ENCODE peak calls at places on chromosomes 2 and 18, in four cellular contexts. U, V, F and I are unnamed samples.

GRCh38 chr18:45026162-45026561 is 345.5 kb downstream of the SETBP1 start:
- DNase-seq in F (no peak), V (no peak), U (no peak), I (no peak)

GRCh38 chr2:205984381-205984780 is 101.6 kb downstream of the INO80D start:
- DNase-seq in F (peak; percentile 48), V (no peak), U (no peak), I (no peak)

GRCh38 chr2:55033921-55034320 is 16.3 kb downstream of the RTN4 start:
- DNase-seq in F (no peak), U (no peak), V (no peak), I (no peak)

GRCh38 chr2:220574038-220574437 is 946.6 kb downstream of the SLC4A3 start:
- DNase-seq in F (no peak), V (no peak), U (no peak), I (no peak)

GRCh38 chr2:174971868-174972781 is 33.1 kb downstream of the CHN1 start:
- DNase-seq in U (no peak), F (no peak), V (no peak), I (peak; percentile 76)

GRCh38 chr2:7356909-7357584 is 439.8 kb downstream of the RNF144A start:
- DNase-seq in U (peak; percentile 83), F (no peak), V (no peak), I (no peak)

GRCh38 chr2:32002406-32002805 is 8.4 kb downstream of the MEMO1 start:
- DNase-seq in F (no peak), U (no peak), V (no peak), I (no peak)

GRCh38 chr2:130884503-130884902 is 47.8 kb downstream of the ARHGEF4 start:
- DNase-seq in V (no peak), U (no peak), F (no peak), I (no peak)

GRCh38 chr2:225233234-225233633 is 166.3 kb upstream of the NYAP2 start:
- DNase-seq in V (peak; percentile 3), U (no peak), F (no peak), I (no peak)
- TF ChIP-seq MAX in V (no peak), U (no peak), F (no peak), I (no peak)

DNA sequence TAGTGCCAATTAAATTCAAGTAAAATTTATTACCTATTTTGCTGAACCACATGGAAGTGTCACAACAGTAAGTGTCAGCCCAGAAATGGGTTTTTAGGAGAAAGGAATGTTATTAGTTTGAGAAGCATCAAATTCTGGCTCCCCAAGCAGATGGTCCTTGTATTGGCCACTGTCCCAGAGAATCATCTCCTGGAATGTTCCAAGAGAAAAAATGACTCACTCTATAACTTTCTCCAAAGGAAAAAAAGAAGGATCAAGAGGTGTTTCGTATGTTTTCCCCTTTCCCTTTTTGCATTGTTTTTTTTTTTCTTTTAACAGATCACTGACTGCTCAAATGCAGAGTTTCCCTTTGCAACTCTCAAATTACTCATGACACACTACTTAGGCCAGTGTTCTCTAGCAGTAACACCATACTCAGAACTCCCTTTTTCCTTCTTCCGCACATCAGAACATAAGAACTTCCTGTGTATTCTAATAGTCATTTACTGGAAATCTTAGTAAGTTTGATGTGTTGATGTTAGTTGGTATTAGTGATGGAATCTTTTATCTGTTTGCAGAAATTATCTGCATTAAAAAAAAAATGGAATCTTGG is 390.3 kb downstream of the GPD2 start:
- DNase-seq in U (no peak), V (no peak), F (no peak), I (no peak)
- TF ChIP-seq BHLHE40 in U (no peak), V (no peak), F (no peak), I (no peak)

DNA sequence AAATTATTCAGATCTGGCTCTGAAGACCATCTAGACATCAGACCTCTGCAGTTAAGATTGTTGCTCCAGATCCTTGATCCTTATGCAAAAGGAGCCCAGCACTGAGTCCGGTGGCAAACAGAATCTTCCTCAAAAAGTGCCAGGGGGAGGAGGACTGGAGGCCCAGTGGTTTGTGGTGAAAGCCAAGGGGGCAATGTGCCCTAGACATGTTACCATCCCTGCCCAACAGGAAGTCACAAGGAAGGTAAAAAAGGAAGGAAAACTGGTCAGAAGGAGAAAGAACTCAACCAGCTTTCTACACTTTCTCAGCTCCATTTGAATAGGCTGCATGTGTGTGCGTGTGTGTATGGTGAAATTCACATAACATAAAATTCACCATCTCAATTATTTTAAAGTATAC is 25.0 kb upstream of the KDM3A start:
- DNase-seq in V (no peak), F (no peak), U (no peak), I (no peak)
- TF ChIP-seq MAX in V (no peak), F (no peak), U (no peak), I (no peak)

GRCh38 chr18:10416020-10416419 is 38.4 kb upstream of the APCDD1 start:
- DNase-seq in F (no peak), U (no peak), V (no peak), I (no peak)
- TF ChIP-seq BHLHE40 in F (no peak), U (no peak), V (no peak), I (no peak)

GRCh38 chr2:46267616-46268015 is 29.6 kb upstream of the EPAS1 start:
- DNase-seq in V (no peak), U (no peak), F (no peak), I (no peak)

GRCh38 chr2:46266134-46266533 is 31.1 kb upstream of the EPAS1 start:
- DNase-seq in F (no peak), U (no peak), V (no peak), I (no peak)

GRCh38 chr2:46269545-46270273 is 27.5 kb upstream of the EPAS1 start:
- DNase-seq in U (no peak), F (no peak), V (peak; percentile 47), I (no peak)

GRCh38 chr2:46268986-46269385 is 28.2 kb upstream of the EPAS1 start:
- DNase-seq in U (no peak), V (no peak), F (no peak), I (no peak)

DNA sequence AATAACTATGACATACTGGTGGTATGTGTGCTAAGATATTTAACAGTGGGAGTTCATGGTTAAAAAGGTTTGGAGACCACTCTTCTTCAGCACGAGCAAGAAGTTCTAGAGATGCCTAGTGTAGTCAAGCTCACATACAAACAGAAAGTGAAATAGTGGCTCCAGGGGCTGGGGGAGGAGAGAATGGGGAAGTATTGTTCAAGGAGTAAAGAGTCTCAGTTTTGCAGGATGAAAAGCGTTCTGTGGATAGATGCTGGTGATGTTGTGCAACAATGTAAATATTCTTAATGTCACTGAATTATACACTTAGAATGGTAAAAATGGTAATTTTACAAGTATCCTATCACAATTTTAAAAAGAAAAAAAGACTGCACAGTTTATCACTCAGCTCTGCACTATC is 29.0 kb upstream of the EPAS1 start:
- DNase-seq in F (peak; percentile 21), V (no peak), U (no peak), I (no peak)
- TF ChIP-seq MAX in F (no peak), V (no peak), U (no peak), I (no peak)

GRCh38 chr2:157264099-157264498 is 6.6 kb downstream of the GALNT5 start:
- DNase-seq in F (no peak), U (no peak), V (no peak), I (no peak)
- TF ChIP-seq BHLHE40 in F (no peak), U (no peak), V (no peak), I (no peak)

GRCh38 chr18:79792096-79792987 is 5.4 kb upstream of the KCNG2 start:
- DNase-seq in U (no peak), F (no peak), V (no peak), I (no peak)

GRCh38 chr18:79789901-79790885 is 7.5 kb upstream of the KCNG2 start:
- DNase-seq in F (no peak), U (no peak), V (no peak), I (no peak)

GRCh38 chr18:79789091-79789891 is 8.4 kb upstream of the KCNG2 start:
- DNase-seq in V (no peak), U (no peak), F (no peak), I (no peak)

GRCh38 chr18:79792988-79793355 is 4.8 kb upstream of the KCNG2 start:
- DNase-seq in U (no peak), V (no peak), F (no peak), I (no peak)

DNA sequence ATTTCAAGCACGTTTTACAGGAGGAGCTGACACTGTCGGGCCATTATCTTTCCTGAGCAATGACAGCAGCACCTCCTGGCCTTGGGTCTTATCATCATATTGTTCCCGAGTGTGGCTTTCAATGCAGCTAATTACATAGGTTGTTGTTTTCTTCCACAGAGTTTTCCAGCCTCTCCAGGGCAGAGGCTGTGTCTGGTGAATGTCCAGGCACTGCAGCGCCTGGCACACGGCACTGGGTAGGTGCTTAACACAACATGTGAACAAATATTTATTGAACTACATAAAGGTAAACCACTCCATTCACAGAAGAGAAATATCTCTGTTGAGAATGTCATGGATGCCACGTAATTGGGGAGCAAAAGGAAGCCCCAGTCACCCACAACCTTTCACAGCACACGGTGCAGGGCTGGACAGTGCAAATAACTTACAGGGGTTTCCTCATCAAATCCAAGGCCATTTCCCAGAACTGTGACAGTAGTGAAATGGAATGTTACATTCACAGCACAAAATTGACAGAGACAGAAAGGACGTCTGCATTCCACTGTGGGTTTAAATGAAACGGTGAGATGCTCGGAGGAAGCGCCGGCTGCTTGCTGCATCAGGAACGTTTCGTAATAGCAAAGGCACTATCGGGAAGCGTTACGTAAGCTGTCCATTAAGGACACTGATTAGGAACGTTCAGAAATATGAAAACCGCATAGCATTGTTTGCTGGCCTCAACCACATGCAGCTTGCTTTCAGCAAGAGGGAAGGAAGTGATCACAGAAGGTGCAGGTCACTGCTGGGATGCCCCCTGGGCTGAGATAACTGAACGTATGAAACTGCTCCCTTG is 6.4 kb upstream of the KCNG2 start:
- DNase-seq in F (no peak), U (peak; percentile 95), V (no peak), I (peak; percentile 40)
- TF ChIP-seq MAX in F (no peak), U (peak; percentile 4), V (no peak), I (no peak)